ENCODE peak calls at places on chromosomes 1 and 21, in seven cellular contexts. R, O, T, K, P, N and E are unnamed samples.

GRCh38 chr1:235161685-235162327 is 756 bp upstream of the RBM34 start:
- DNase-seq in O (no peak), R (no peak), K (no peak), P (peak; percentile 15), T (no peak), N (no peak), E (no peak)

GRCh38 chr1:8062861-8063260 is 36.8 kb upstream of the ERRFI1 start:
- DNase-seq in T (no peak), P (no peak), K (no peak), O (no peak), N (no peak), R (no peak), E (no peak)

GRCh38 chr1:119080586-119080985 is 59.9 kb downstream of the WARS2 start:
- DNase-seq in R (no peak), K (peak; percentile 69), O (peak; percentile 40), P (no peak), T (peak; percentile 95), N (no peak), E (no peak)

GRCh38 chr1:62689524-62689923 is 1.3 kb upstream of the DOCK7 start:
- DNase-seq in K (no peak), T (peak; percentile 91), N (peak; percentile 34), P (no peak), R (peak; percentile 22), O (no peak), E (no peak)

GRCh38 chr1:34696230-34696629 is 58.6 kb upstream of the GJB5 start:
- DNase-seq in O (no peak), R (no peak), K (no peak), T (no peak), N (no peak), P (no peak), E (no peak)

GRCh38 chr21:26819944-26820343 is 25.3 kb downstream of the ADAMTS1 start:
- DNase-seq in P (no peak), R (no peak), K (no peak), T (no peak), N (no peak), O (no peak), E (no peak)

GRCh38 chr1:168918860-168919741 is 187.4 kb upstream of the ATP1B1 start:
- DNase-seq in O (no peak), R (no peak), T (no peak), P (no peak), N (no peak), K (no peak), E (no peak)

GRCh38 chr21:37006521-37007291 is at the start of gene RIPPLY3:
- DNase-seq in K (no peak), N (peak; percentile 50), R (peak; percentile 37), T (no peak), P (no peak), O (peak; percentile 56), E (no peak)

GRCh38 chr1:41387667-41388091 is 26.4 kb downstream of the FOXO6 start:
- DNase-seq in T (peak; percentile 15), R (peak; percentile 93), K (peak; percentile 11), O (peak; percentile 90), N (peak; percentile 88), P (no peak), E (no peak)

GRCh38 chr1:233240367-233240766 is 55.2 kb downstream of the PCNX2 start:
- DNase-seq in R (no peak), P (no peak), O (no peak), N (no peak), K (peak; percentile 42), T (peak; percentile 39), E (no peak)

DNA sequence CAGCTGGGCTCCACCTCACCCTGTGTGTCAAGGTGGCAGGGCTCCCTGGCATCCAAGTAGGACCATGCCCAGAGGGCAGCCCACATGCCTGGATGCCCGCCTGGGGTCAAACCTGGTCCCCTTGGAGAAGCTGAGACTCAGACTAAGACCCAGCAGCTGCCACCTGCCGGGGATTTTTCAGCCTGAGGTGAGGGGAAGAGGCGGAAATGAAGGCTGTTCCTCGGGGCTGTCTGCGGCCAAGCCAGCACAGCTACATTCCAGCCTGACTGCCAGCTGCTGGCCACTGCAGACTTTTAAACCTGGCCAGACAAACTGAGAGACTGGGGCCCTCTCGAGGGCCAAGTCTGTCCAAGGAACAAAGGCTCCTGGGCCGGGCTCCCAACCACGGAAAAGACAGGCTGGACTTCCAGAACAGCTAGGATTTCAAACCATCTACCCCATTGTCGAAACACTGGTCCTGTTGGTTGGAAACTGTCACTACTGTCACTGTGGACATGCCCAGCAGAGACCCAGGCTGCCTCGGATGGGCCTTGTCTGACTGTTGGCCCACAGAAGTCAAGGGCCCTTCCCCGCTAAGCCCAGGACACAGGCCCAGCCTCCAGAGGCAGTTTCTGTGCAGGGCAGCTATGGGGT is 21.9 kb upstream of the PLEKHG5 start:
- DNase-seq in N (no peak), O (no peak), P (no peak), T (no peak), K (no peak), R (no peak), E (no peak)
- TF ChIP-seq CTCF in N (no peak), O (no peak), P (no peak), T (no peak), K (no peak), R (no peak), E (no peak)

GRCh38 chr21:43777953-43778352 is 1.8 kb upstream of the CSTB start:
- DNase-seq in O (no peak), P (no peak), K (no peak), R (no peak), N (no peak), T (no peak), E (no peak)

GRCh38 chr21:43774163-43774562 is 1.9 kb downstream of the CSTB start:
- DNase-seq in T (no peak), K (no peak), O (no peak), P (no peak), R (no peak), N (no peak), E (no peak)

GRCh38 chr21:43775190-43775589 is 918 bp downstream of the CSTB start:
- DNase-seq in T (no peak), P (no peak), R (no peak), K (no peak), O (no peak), N (no peak), E (no peak)

GRCh38 chr21:43778469-43779335 is 2.6 kb upstream of the CSTB start:
- DNase-seq in N (no peak), K (no peak), P (no peak), T (peak; percentile 29), R (no peak), O (no peak), E (no peak)

DNA sequence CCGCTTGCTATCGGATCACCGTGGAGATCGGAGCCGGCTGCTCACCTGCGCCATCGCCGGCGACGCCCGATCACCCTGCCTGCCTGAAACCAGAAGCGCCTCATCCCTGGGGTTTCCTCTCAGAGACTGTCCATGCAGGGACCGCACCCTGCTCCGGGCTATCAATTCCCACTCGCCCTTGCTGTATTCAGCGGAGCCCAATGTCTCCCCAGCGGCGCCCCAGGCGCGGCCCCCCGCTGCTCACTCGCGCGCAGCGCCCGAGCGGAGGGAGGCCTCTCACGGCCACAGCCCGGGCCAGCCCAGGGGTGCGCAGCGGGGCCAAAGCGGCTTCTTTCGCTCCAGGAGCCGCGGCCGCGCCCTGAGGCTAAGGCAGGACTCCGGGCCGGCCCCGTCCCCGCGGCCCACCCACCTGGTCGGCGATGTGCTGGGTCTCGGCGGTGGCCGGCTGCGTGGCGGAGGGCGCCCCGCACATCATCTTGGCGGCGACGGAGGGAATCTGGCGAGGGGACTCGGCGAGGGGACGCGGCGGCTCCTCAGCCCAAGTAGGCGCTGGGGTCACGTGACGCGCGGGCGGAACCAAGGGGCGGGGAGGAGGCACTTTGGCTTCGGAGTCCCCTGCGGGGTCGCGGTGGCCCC is at the start of gene CSTB:
- DNase-seq in O (peak; percentile 88), R (peak; percentile 92), K (no peak), P (peak; percentile 84), T (peak; percentile 38), N (peak; percentile 89), E (peak; percentile 87)
- TF ChIP-seq CTCF in O (no peak), R (no peak), K (no peak), P (no peak), T (no peak), N (no peak), E (no peak)

GRCh38 chr1:224851210-224851849 is 78.1 kb upstream of the DNAH14 start:
- DNase-seq in P (peak; percentile 32), K (peak; percentile 28), R (peak; percentile 71), O (peak; percentile 80), N (peak; percentile 59), T (peak; percentile 37), E (no peak)

GRCh38 chr1:224856973-224857372 is 72.5 kb upstream of the DNAH14 start:
- DNase-seq in O (no peak), R (no peak), N (no peak), K (no peak), P (no peak), T (no peak), E (no peak)

GRCh38 chr1:224851850-224852261 is 77.6 kb upstream of the DNAH14 start:
- DNase-seq in P (no peak), N (no peak), R (no peak), K (no peak), O (peak; percentile 62), T (no peak), E (no peak)

GRCh38 chr1:224850446-224850845 is 79.0 kb upstream of the DNAH14 start:
- DNase-seq in P (no peak), O (no peak), T (no peak), K (no peak), R (no peak), N (no peak), E (no peak)

GRCh38 chr1:224852901-224853568 is 76.4 kb upstream of the DNAH14 start:
- DNase-seq in K (peak; percentile 35), O (no peak), T (peak; percentile 67), N (peak; percentile 56), P (peak; percentile 11), R (peak; percentile 55), E (no peak)
- TF ChIP-seq CTCF in K (peak; percentile 74), O (peak; percentile 82), T (peak; percentile 71), N (peak; percentile 73), P (peak; percentile 72), R (peak; percentile 81), E (peak; percentile 84)

GRCh38 chr1:226717256-226717909 is 21.7 kb downstream of the ITPKB start:
- DNase-seq in P (no peak), O (no peak), N (no peak), R (no peak), T (no peak), K (no peak), E (no peak)
- TF ChIP-seq CTCF in P (no peak), O (no peak), N (no peak), R (no peak), T (no peak), K (no peak), E (no peak)